ENCODE peak calls at places on chromosome 11, in ten cellular contexts. O is right lobe of liver; L is iPS DF 6.9; C is spleen; D is pancreas; K is OCI-LY7; Y is IMR-90; U is fibroblast of mammary gland; R is CD4-positive, alpha-beta memory T cell; X is choroid plexus epithelial cell. J is an unnamed sample.
A peak's percentile ranks its signal among the peaks of the same experiment; 100 is the strongest.

GRCh38 chr11:3723014-3723708 is 52.0 kb upstream of the CHRNA10 start:
- DNase-seq in Y (peak; percentile 99), U (peak; percentile 99), K (no peak), O (no peak), L (no peak), R (no peak), D (no peak), X (peak; percentile 98), C (no peak), J (no peak)

GRCh38 chr11:6397156-6397555 is 6.9 kb downstream of the SMPD1 start:
- DNase-seq in U (no peak), O (no peak), Y (no peak), K (no peak), R (no peak), D (no peak), X (no peak), L (no peak), C (no peak), J (no peak)

GRCh38 chr11:2318123-2318522 is 16.3 kb downstream of the TSPAN32 start:
- DNase-seq in C (peak; percentile 3), R (no peak), U (no peak), X (no peak), D (no peak), L (no peak), Y (no peak), K (no peak), O (no peak), J (no peak)

GRCh38 chr11:119374632-119375394 is 6.7 kb downstream of the USP2 start:
- DNase-seq in D (no peak), Y (no peak), U (no peak), C (no peak), O (peak; percentile 33), X (no peak), R (no peak), L (no peak), K (no peak), J (no peak)

GRCh38 chr11:79439430-79439892 is 1.4 kb downstream of the TENM4 start:
- DNase-seq in R (no peak), O (no peak), K (no peak), U (peak; percentile 62), X (peak; percentile 8), L (no peak), Y (peak; percentile 59), D (no peak), C (no peak), J (peak; percentile 6)

GRCh38 chr11:61522881-61523280 is 14.3 kb downstream of the LRRC10B start:
- DNase-seq in L (no peak), Y (no peak), R (no peak), U (no peak), X (no peak), C (no peak), K (no peak), D (no peak), O (no peak), J (no peak)

GRCh38 chr11:3022300-3022967 is 30.3 kb upstream of the NAP1L4 start:
- DNase-seq in X (peak; percentile 99), L (no peak), U (peak; percentile 90), Y (peak; percentile 73), O (peak; percentile 45), D (no peak), K (peak; percentile 12), C (no peak), R (no peak), J (peak; percentile 35)

GRCh38 chr11:69326622-69327219 is 32.8 kb downstream of the MYEOV start:
- DNase-seq in C (no peak), R (no peak), U (no peak), Y (no peak), K (no peak), L (no peak), D (no peak), O (peak; percentile 37), X (no peak), J (no peak)

GRCh38 chr11:120612363-120613263 is 101.1 kb downstream of the GRIK4 start:
- DNase-seq in C (no peak), K (peak; percentile 16), O (no peak), Y (peak; percentile 67), U (peak; percentile 58), L (no peak), D (no peak), X (peak; percentile 57), R (no peak), J (peak; percentile 57)

GRCh38 chr11:43578346-43579170 is 102.0 kb upstream of the HSD17B12 start:
- DNase-seq in O (no peak), X (no peak), U (peak; percentile 76), K (no peak), C (no peak), L (no peak), R (no peak), Y (peak; percentile 74), D (no peak), J (no peak)

GRCh38 chr11:69210660-69211035 is 54.9 kb downstream of the SMIM38 start:
- DNase-seq in Y (no peak), K (no peak), U (no peak), D (peak; percentile 37), L (no peak), O (peak; percentile 35), X (no peak), C (peak; percentile 54), R (no peak), J (no peak)

DNA sequence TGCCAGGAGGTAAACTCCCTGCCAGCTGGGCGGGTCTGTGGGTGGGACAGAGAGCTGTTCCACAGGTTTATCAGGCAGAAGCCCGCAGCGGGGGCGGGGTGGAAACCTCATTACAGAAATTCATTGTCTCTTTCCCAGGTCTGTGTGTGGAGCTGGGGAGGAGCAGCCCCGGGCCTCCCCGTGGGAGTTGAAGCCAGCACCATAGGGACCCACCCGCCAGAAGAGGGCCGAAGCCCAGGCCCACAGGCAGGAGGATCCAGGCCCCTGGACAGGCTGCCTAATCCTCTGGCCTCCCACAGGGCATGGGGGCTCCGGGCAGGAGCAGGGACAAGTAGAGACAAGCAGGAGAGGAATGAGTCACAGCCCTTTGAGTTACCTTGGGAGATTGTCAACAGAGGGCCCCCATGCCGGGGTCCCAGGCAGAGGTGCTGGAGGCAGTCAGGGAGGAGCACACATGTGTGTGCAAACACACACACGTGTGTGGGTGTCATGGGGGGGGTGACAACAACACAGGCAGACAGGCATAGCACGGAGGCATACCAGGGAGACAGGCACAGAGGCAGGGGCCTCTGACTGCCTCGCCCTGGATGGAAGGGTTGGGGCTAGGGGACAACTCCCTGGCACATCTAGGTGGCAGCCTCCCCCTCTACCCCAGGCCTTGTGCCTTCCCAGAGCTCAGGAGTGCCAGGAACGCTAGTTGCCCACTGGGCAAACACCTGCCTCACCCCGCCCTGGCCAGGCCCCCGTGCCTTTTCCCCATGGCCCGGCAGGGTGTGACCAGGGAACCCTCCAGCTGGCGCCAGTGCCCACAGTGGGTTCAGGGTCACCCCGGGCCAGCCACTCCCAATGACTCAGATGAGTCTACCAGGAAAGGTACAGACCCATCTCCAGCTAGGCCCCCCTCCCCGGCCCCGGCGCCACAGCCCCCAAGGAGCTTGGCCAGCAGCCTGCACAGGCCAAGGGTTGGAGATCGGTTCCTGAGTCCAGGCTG is 1.3 kb downstream of the CDC42BPG start:
- DNase-seq in D (peak; percentile 82), Y (no peak), X (no peak), K (no peak), R (no peak), U (no peak), L (no peak), O (no peak), C (peak; percentile 81), J (no peak)
- H3K4me3 ChIP-seq in D (peak overlapping the region; percentile 37), Y (no peak overlapping the region), X (no peak overlapping the region), K (peak overlapping the region; percentile 71), R (no peak overlapping the region), U (no peak overlapping the region), L (no peak overlapping the region), O (no peak overlapping the region), C (no peak overlapping the region), J (no peak overlapping the region)

GRCh38 chr11:46560300-46561025 is 33.4 kb downstream of the AMBRA1 start:
- DNase-seq in X (peak; percentile 68), U (peak; percentile 50), R (peak; percentile 50), C (no peak), D (no peak), K (peak; percentile 59), L (no peak), Y (peak; percentile 41), O (no peak), J (no peak)
- H3K4me3 ChIP-seq in X (peak overlapping the region; percentile 41), U (peak overlapping the region; percentile 43), R (peak overlapping the region; percentile 89), C (peak overlapping the region; percentile 11), D (no peak overlapping the region), K (peak overlapping the region; percentile 63), L (no peak overlapping the region), Y (peak overlapping the region; percentile 33), O (peak overlapping the region; percentile 42), J (peak overlapping the region; percentile 42)

GRCh38 chr11:111870113-111870512 is 1.3 kb downstream of the ALG9 start:
- DNase-seq in L (no peak), R (no peak), K (no peak), D (no peak), O (no peak), U (no peak), C (no peak), Y (no peak), X (no peak), J (no peak)
- H3K4me3 ChIP-seq in L (no peak overlapping the region), R (no peak overlapping the region), K (peak overlapping the region; percentile 79), D (no peak overlapping the region), O (peak overlapping the region; percentile 83), U (no peak overlapping the region), C (peak overlapping the region; percentile 91), Y (no peak overlapping the region), X (no peak overlapping the region), J (peak overlapping the region; percentile 13)

GRCh38 chr11:20598487-20598886 is 921 bp upstream of the SLC6A5 start:
- DNase-seq in C (no peak), D (no peak), R (no peak), L (no peak), X (no peak), U (no peak), Y (no peak), O (no peak), K (no peak), J (no peak)

GRCh38 chr11:20597137-20597923 is 2.1 kb upstream of the SLC6A5 start:
- DNase-seq in O (no peak), X (no peak), Y (no peak), D (no peak), L (no peak), K (no peak), R (no peak), C (no peak), U (no peak), J (no peak)

GRCh38 chr11:20597924-20598484 is 1.4 kb upstream of the SLC6A5 start:
- DNase-seq in K (no peak), U (no peak), L (no peak), R (no peak), O (no peak), C (no peak), D (no peak), Y (no peak), X (no peak), J (no peak)

GRCh38 chr11:20595101-20595500 is 4.3 kb upstream of the SLC6A5 start:
- DNase-seq in Y (no peak), K (no peak), O (no peak), R (no peak), D (no peak), X (no peak), C (no peak), U (no peak), L (no peak), J (no peak)

GRCh38 chr11:20596629-20597129 is 2.7 kb upstream of the SLC6A5 start:
- DNase-seq in U (no peak), L (no peak), X (no peak), C (no peak), O (no peak), D (no peak), R (no peak), K (no peak), Y (no peak), J (no peak)
- H3K4me3 ChIP-seq in U (no peak overlapping the region), L (peak overlapping the region; percentile 34), X (no peak overlapping the region), C (no peak overlapping the region), O (no peak overlapping the region), D (no peak overlapping the region), R (no peak overlapping the region), K (no peak overlapping the region), Y (no peak overlapping the region), J (no peak overlapping the region)